ENCODE peak calls at places on chromosomes 5 and 9, in five cellular contexts. D, I, K, M and L are unnamed samples. For H3K27me3, the result is how much of the 10 kb centered on the place peaks cover.

GRCh38 chr5:80146036-80146435 is 109.8 kb downstream of the SERINC5 start:
- DNase-seq in D (no peak), M (no peak), K (no peak), I (no peak), L (no peak)

GRCh38 chr9:126219717-126220116 is 106.9 kb upstream of the MVB12B start:
- DNase-seq in M (no peak), D (no peak), I (no peak), K (no peak), L (no peak)

GRCh38 chr9:18014556-18014955 is 435.7 kb downstream of the SH3GL2 start:
- DNase-seq in M (no peak), I (no peak), K (no peak), D (no peak), L (no peak)

GRCh38 chr5:128380324-128380723 is 157.7 kb downstream of the FBN2 start:
- DNase-seq in I (no peak), K (no peak), M (no peak), D (no peak), L (no peak)

GRCh38 chr5:172403191-172403794 is 51.0 kb downstream of the SH3PXD2B start:
- DNase-seq in K (no peak), I (peak), D (peak), M (no peak), L (no peak)

GRCh38 chr5:10612251-10612650 is 48.4 kb downstream of the ANKRD33B start:
- DNase-seq in K (no peak), I (no peak), M (no peak), D (no peak), L (no peak)

GRCh38 chr9:109107402-109108240 is 12.1 kb downstream of the TMEM245 start:
- DNase-seq in D (no peak), I (no peak), M (no peak), K (no peak), L (no peak)

GRCh38 chr9:110025551-110026170 is 182.3 kb downstream of the C9orf152 start:
- DNase-seq in M (no peak), K (no peak), I (no peak), D (no peak), L (no peak)

GRCh38 chr5:120293796-120294195 is 170.3 kb upstream of the PRR16 start:
- DNase-seq in M (no peak), K (no peak), D (no peak), I (no peak), L (no peak)

GRCh38 chr9:76602191-76602590 is 143.2 kb downstream of the GCNT1 start:
- DNase-seq in M (no peak), D (no peak), I (no peak), K (no peak), L (no peak)

GRCh38 chr5:58754250-58754649 is 171.4 kb downstream of the RAB3C start:
- DNase-seq in D (no peak), M (no peak), I (no peak), K (no peak), L (no peak)

GRCh38 chr5:72018158-72018803 is 89.0 kb upstream of the MAP1B start:
- DNase-seq in K (peak), M (peak), I (no peak), D (peak), L (peak)

GRCh38 chr9:33687779-33688178 is 107.6 kb upstream of the PRSS3 start:
- DNase-seq in K (no peak), I (no peak), M (no peak), D (no peak), L (no peak)

GRCh38 chr5:61767231-61768080 is 435.4 kb downstream of the ZSWIM6 start:
- DNase-seq in D (no peak), M (no peak), K (no peak), I (no peak), L (no peak)

GRCh38 chr5:115190388-115190787 is 20.7 kb upstream of the TRIM36 start:
- DNase-seq in I (no peak), K (no peak), D (no peak), M (no peak), L (no peak)

GRCh38 chr5:135332519-135333150 is 66.4 kb downstream of the MACROH2A1 start:
- DNase-seq in M (no peak), K (peak), D (no peak), I (no peak), L (peak)

GRCh38 chr5:122352331-122352730 is 40.3 kb downstream of the SNCAIP start:
- DNase-seq in M (no peak), K (no peak), D (no peak), I (no peak), L (no peak)

GRCh38 chr5:150247726-150248125 is 41.8 kb downstream of the CAMK2A start:
- DNase-seq in I (no peak), D (no peak), M (no peak), K (no peak), L (no peak)

GRCh38 chr5:175663191-175664184 is 5.6 kb downstream of the HRH2 start:
- DNase-seq in D (no peak), M (no peak), I (peak), K (no peak), L (no peak)

GRCh38 chr9:114159562-114160145 is 4.3 kb downstream of the COL27A1 start:
- DNase-seq in K (no peak), I (no peak), M (no peak), D (no peak), L (no peak)

GRCh38 chr9:2824564-2824963 is 19.3 kb downstream of the PUM3 start:
- DNase-seq in M (no peak), K (no peak), D (no peak), I (peak), L (no peak)

GRCh38 chr9:133115604-133116345 is 5.3 kb downstream of the RALGDS start:
- DNase-seq in K (no peak), I (peak), M (no peak), D (peak), L (no peak)

GRCh38 chr9:133973791-133974630 is 18.1 kb downstream of the VAV2 start:
- DNase-seq in D (no peak), M (no peak), I (peak), K (no peak), L (no peak)

GRCh38 chr9:85408494-85408893 is 333.3 kb downstream of the AGTPBP1 start:
- DNase-seq in I (no peak), K (no peak), D (no peak), M (no peak), L (no peak)

GRCh38 chr9:92980085-92980745 is 32.9 kb downstream of the FGD3 start:
- DNase-seq in K (no peak), D (no peak), M (no peak), I (no peak), L (no peak)

GRCh38 chr5:180179399-180180197 is 29.4 kb downstream of the RASGEF1C start:
- DNase-seq in M (no peak), D (no peak), K (no peak), I (no peak), L (no peak)

GRCh38 chr9:110049699-110050450 is 158.1 kb downstream of the C9orf152 start:
- DNase-seq in I (peak), K (no peak), D (peak), M (peak), L (no peak)

DNA sequence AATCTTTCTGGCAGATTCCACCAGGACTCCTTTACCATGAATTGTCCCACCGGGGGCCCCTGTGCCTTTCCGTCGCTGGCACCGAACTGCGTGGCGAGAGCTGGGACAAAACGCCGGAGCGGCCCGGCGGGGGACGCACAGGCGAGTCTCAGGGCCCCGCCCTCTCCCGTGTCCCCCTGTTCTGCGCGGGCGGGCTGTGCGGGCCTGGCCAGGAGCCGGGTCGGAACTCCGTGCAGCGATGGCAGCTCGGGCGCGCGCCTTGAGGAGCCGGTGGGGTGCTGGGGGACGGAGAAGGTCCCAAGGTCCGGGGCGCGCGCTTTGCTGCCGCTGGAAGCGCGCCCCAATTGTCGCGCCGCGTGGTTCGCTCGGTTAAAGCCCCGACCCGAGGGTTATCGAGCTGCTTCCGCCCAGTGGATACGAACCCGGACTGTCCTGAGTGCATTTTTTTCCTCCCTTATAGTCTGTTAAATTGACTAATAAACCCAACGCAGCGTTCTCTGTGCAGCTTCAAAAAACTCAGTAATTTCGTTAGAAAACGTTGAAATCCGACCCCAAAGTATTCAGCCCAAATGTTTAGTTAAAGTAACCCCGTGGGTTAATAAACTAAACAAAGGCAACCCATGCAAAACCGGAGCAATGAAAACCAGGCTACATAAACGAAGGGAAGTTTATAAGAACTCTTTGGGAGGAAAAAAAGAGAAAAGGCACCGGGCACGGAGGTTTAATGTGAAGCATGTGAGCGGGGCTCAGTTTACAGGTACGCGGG is 125.4 kb downstream of the TMEM174 start:
- DNase-seq in M (no peak), D (no peak), K (no peak), I (no peak), L (peak)
- H3K27me3 ChIP-seq in M (half or more), D (under half), K (half or more), I (under half), L (under half)

GRCh38 chr5:95962785-95963184 is 1.1 kb upstream of the ELL2 start:
- DNase-seq in K (no peak), D (no peak), I (no peak), M (no peak), L (no peak)

GRCh38 chr5:95960802-95961616 is 642 bp downstream of the ELL2 start:
- DNase-seq in D (peak), K (peak), I (peak), M (peak), L (peak)

GRCh38 chr5:95959964-95960801 is 1.5 kb downstream of the ELL2 start:
- DNase-seq in I (no peak), K (peak), D (no peak), M (no peak), L (no peak)

GRCh38 chr5:95962475-95962773 is 773 bp upstream of the ELL2 start:
- DNase-seq in I (no peak), M (no peak), D (no peak), K (no peak), L (no peak)

DNA sequence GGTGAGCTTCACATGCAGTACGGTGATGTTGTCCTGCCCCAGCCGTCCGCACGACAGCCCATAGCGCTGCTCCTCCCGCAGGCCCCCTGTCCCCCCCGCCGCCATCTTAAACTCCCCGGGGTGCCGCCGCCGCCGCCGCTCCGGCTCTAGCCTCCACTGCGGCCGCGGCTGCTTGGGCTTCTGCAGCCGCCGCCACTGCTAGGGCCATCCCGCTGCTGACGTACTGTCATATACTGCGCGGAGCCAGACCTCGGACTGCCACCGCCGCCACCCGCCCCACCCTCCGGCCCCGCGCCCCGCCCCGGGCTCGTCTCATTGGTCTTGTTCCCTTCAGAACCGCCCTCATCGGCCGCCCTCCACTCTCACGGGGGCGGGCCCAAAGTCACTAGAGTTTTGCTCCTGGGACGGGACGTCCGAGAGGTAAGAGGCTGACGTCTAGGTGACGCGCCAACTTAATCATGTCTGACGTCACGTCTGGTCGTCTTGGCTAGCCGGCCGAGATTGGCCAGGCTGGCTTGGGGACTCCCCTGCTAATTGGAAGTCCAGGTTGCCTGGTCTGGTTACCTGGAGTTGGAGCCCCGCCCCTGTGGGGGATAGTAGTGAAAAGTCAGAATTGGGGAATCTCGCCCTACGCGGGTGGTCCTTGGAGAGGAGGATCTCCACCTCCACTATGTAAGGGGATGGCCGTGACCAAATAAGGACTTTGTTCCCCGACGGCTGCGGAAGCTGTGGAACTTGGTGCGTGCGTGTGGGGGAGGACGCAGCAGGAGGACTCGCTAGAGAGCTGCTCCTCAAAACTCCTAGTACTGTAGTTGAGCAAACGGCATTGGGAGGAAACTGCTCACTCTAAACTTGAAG is at the start of gene ELL2:
- DNase-seq in I (peak), M (peak), K (peak), D (peak), L (peak)
- H3K27ac ChIP-seq in I (peak), M (peak), K (peak), D (peak), L (peak)

DNA sequence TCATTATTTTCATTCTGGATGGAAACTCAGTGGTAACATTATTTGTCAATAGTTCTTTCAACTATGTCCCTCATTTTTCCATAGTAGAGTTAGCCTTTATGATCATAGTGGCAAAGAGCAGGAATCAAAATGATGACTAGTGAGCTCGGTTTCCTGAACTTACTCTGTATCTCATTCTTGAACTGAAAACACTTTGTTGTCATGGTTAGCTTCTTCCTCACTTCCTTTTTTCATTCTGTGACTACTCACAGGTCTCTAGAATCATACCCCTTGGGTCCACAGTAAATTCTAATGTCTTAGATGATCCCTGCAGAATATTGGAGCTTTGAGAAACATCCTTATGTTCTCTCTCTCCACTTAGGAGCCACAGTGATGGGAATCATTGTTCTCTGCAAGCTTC is 29.4 kb upstream of the RECK start:
- DNase-seq in M (no peak), I (no peak), D (no peak), K (no peak), L (no peak)
- H3K27me3 ChIP-seq in M (under half), I (under half), D (under half), K (under half), L (under half)

GRCh38 chr5:68347549-68347948 is 132.0 kb downstream of the PIK3R1 start:
- DNase-seq in I (no peak), D (no peak), K (no peak), M (no peak), L (no peak)
- H3K27ac ChIP-seq in I (no peak), D (no peak), K (no peak), M (no peak), L (no peak)

DNA sequence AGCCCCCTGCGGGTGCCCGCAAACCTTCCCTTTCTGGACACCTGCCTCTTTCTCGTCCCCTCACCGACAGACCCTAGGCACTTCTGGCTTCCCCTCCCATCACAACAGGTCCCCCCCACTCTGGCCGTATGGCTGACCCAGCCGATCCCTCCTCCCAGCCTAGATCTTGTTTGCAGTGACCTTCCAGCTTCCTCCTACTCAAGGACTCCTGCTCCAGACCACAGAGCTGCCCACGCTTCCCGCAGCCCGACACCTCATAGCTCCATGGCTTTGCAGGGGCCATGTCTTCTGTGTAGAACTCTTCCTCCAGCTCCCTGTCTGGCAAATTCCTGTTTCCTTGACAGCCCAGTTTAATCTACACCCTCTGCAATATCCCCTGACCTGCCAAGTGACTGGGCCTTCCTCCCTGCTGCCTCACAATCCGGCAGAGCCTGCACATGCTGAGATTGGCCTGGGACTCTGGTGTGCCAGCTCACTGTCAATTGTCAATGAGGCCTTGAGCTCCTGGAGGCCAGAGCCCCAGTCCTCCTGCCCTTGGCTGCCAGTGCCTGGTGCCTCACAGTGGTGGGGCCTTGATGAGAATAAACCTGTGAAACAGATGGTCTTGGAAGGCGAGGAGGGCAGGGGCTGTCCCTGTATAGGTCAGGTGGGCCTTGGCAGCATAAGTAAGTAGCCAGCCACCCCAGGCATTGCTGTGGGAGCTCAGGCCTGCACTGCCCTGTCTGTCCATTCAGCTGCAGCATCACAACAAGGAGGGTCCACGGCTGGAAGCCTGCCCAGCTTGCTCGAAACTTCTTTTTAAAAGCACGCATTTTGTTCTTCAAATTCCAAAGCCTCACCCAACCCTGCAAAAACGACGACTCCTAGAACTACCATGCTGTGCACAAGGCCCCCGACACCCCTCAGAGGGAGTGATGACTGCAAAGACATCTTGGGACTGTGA is 50.5 kb downstream of the GADD45G start:
- DNase-seq in I (no peak), K (no peak), D (no peak), M (no peak), L (no peak)
- H3K27me3 ChIP-seq in I (under half), K (under half), D (under half), M (under half), L (under half)

GRCh38 chr9:105673850-105674387 is 11.7 kb downstream of the TAL2 start:
- DNase-seq in D (no peak), I (no peak), K (no peak), M (no peak), L (no peak)

GRCh38 chr9:105676351-105676923 is 14.2 kb downstream of the TAL2 start:
- DNase-seq in M (no peak), K (no peak), I (no peak), D (no peak), L (no peak)

GRCh38 chr9:105670775-105671174 is 8.5 kb downstream of the TAL2 start:
- DNase-seq in I (no peak), M (no peak), D (no peak), K (no peak), L (no peak)

GRCh38 chr9:105670315-105670714 is 8.1 kb downstream of the TAL2 start:
- DNase-seq in I (no peak), K (no peak), D (no peak), M (no peak), L (no peak)

GRCh38 chr9:105672711-105673234 is 10.5 kb downstream of the TAL2 start:
- DNase-seq in I (no peak), M (no peak), D (no peak), K (no peak), L (no peak)
- H3K27ac ChIP-seq in I (no peak), M (no peak), D (no peak), K (no peak), L (no peak)